ENCODE peak calls at places on chromosome 5, in six cellular contexts. G is stimulated activated CD8-positive, alpha-beta memory T cell treated with anti-CD3 and anti-CD28 coated beads, Interleukin-2, amount 100 ng/mL, for 48 hours; F is NT2/D1; A is head of caudate nucleus; B is stomach; M is ACHN. Q is an unnamed sample.

GRCh38 chr5:110956913-110957813 is 114.3 kb upstream of the TSLP start:
- DNase-seq in M (no peak), B (no peak), A (no peak), F (no peak), G (no peak), Q (no peak)

GRCh38 chr5:66958126-66958983 is 238.2 kb downstream of the CD180 start:
- DNase-seq in F (no peak), A (no peak), B (no peak), G (no peak), M (no peak), Q (no peak)

GRCh38 chr5:28896949-28897348 is 1858.6 kb upstream of the CDH9 start:
- DNase-seq in M (peak), F (no peak), G (no peak), B (no peak), A (no peak), Q (no peak)

GRCh38 chr5:158639876-158640570 is 459.7 kb downstream of the EBF1 start:
- DNase-seq in A (no peak), F (no peak), G (no peak), M (no peak), B (no peak), Q (no peak)

GRCh38 chr5:6638236-6638635 is 5.0 kb downstream of the SRD5A1 start:
- DNase-seq in A (no peak), M (no peak), F (no peak), B (no peak), G (no peak), Q (no peak)

GRCh38 chr5:88236866-88237642 is 31.6 kb downstream of the TMEM161B start:
- DNase-seq in F (no peak), B (no peak), M (peak), G (no peak), A (no peak), Q (no peak)

GRCh38 chr5:76542887-76543690 is 80.1 kb downstream of the F2RL2 start:
- DNase-seq in G (peak), A (no peak), B (peak), F (no peak), M (no peak), Q (no peak)

GRCh38 chr5:169979871-169980270 is 424 bp downstream of the INSYN2B start:
- DNase-seq in M (no peak), F (no peak), A (no peak), G (no peak), B (no peak), Q (no peak)

GRCh38 chr5:68730220-68731010 is 363.4 kb upstream of the SLC30A5 start:
- DNase-seq in F (no peak), M (peak), B (no peak), A (peak), G (no peak), Q (peak)

GRCh38 chr5:138111937-138112336 is 27.3 kb downstream of the NME5 start:
- DNase-seq in F (no peak), G (no peak), B (no peak), A (no peak), M (peak), Q (peak)

GRCh38 chr5:113340537-113340936 is 94.3 kb downstream of the TSSK1B start:
- DNase-seq in A (no peak), B (no peak), G (no peak), M (peak), F (no peak), Q (no peak)

GRCh38 chr5:53381-54174 is 38.4 kb upstream of the PLEKHG4B start:
- DNase-seq in G (peak), B (peak), F (peak), M (peak), A (no peak), Q (no peak)

GRCh38 chr5:56269216-56269927 is 36.2 kb upstream of the ANKRD55 start:
- DNase-seq in M (peak), B (no peak), G (no peak), A (no peak), F (no peak), Q (no peak)

GRCh38 chr5:170297589-170298462 is at the start of gene LCP2:
- DNase-seq in F (no peak), A (no peak), M (no peak), G (no peak), B (no peak), Q (no peak)

GRCh38 chr5:180648658-180649296 is 623 bp downstream of the FLT4 start:
- DNase-seq in B (no peak), M (no peak), F (no peak), A (peak), G (no peak), Q (no peak)

GRCh38 chr5:179439181-179439990 is 94.1 kb upstream of the ADAMTS2 start:
- DNase-seq in F (no peak), B (no peak), G (no peak), A (no peak), M (no peak), Q (no peak)

GRCh38 chr5:9610344-9610743 is 19.8 kb downstream of the TAS2R1 start:
- DNase-seq in G (no peak), B (no peak), M (no peak), A (no peak), F (no peak), Q (no peak)

GRCh38 chr5:151238303-151238741 is 14.4 kb upstream of the CCDC69 start:
- DNase-seq in F (no peak), B (no peak), G (no peak), M (no peak), A (no peak), Q (no peak)

GRCh38 chr5:51902512-51902911 is 519.3 kb downstream of the ISL1 start:
- DNase-seq in G (no peak), A (no peak), F (no peak), B (no peak), M (no peak), Q (no peak)

GRCh38 chr5:157708866-157709265 is 22.4 kb upstream of the THG1L start:
- DNase-seq in G (no peak), F (no peak), M (no peak), A (no peak), B (no peak), Q (no peak)

GRCh38 chr5:179314606-179315355 is 30.5 kb downstream of the ADAMTS2 start:
- DNase-seq in F (no peak), A (no peak), G (no peak), M (no peak), B (no peak), Q (no peak)

GRCh38 chr5:173496883-173497255 is 119.6 kb downstream of the BOD1 start:
- DNase-seq in A (no peak), M (no peak), F (no peak), G (no peak), B (no peak), Q (no peak)

GRCh38 chr5:1400211-1400855 is 44.9 kb downstream of the SLC6A3 start:
- DNase-seq in F (no peak), G (no peak), B (no peak), M (no peak), A (no peak), Q (no peak)

GRCh38 chr5:147485046-147485445 is 24.8 kb downstream of the DPYSL3 start:
- DNase-seq in M (no peak), A (no peak), F (no peak), B (no peak), G (no peak), Q (peak)

GRCh38 chr5:112563169-112563826 is 144.2 kb upstream of the EPB41L4A start:
- DNase-seq in F (no peak), M (no peak), B (no peak), G (no peak), A (no peak), Q (no peak)

GRCh38 chr5:75522025-75522424 is 10.3 kb downstream of the POLK start:
- DNase-seq in M (no peak), F (no peak), G (no peak), A (no peak), B (no peak), Q (no peak)

GRCh38 chr5:78295035-78295961 is 800 bp upstream of the AP3B1 start:
- DNase-seq in M (peak), B (peak), A (peak), G (peak), F (no peak), Q (no peak)

GRCh38 chr5:76851713-76852369 is 2.0 kb downstream of the S100Z start:
- DNase-seq in M (no peak), F (no peak), G (no peak), A (no peak), B (no peak), Q (no peak)

GRCh38 chr5:178284996-178285395 is 52.4 kb upstream of the PHYKPL start:
- DNase-seq in B (no peak), F (no peak), G (no peak), M (no peak), A (no peak), Q (no peak)

GRCh38 chr5:181109489-181110013 is 21.4 kb downstream of the OR2V1 start:
- DNase-seq in B (no peak), F (no peak), A (peak), M (no peak), G (no peak), Q (no peak)

Q was measured in BJ.